ENCODE peak calls at places on chromosome 20, in four cellular contexts. J, A, Y and G are unnamed samples. For H3K36me3, the result is how much of the 10 kb centered on the place peaks cover.

GRCh38 chr20:24610341-24611115 is 141.1 kb downstream of the SYNDIG1 start:
- DNase-seq in A (no peak), J (no peak), Y (no peak), G (peak)

GRCh38 chr20:58017237-58017969 is 211.1 kb downstream of the ANKRD60 start:
- DNase-seq in A (peak), J (no peak), Y (no peak), G (no peak)

GRCh38 chr20:2872304-2873009 is 824 bp upstream of the PTPRA start:
- DNase-seq in A (no peak), J (peak), Y (peak), G (peak)

GRCh38 chr20:21661488-21662055 is 43.9 kb upstream of the PAX1 start:
- DNase-seq in Y (no peak), J (no peak), A (no peak), G (no peak)

GRCh38 chr20:51457281-51457932 is 85.1 kb downstream of the NFATC2 start:
- DNase-seq in A (peak), Y (no peak), J (no peak), G (no peak)

GRCh38 chr20:37997516-37997915 is 35.7 kb downstream of the TTI1 start:
- DNase-seq in Y (no peak), A (no peak), J (no peak), G (no peak)

GRCh38 chr20:25019381-25020155 is 27.0 kb upstream of the APMAP start:
- DNase-seq in J (no peak), Y (no peak), A (no peak), G (no peak)

GRCh38 chr20:50680106-50680960 is 11.0 kb downstream of the RIPOR3 start:
- DNase-seq in J (no peak), Y (no peak), A (no peak), G (no peak)

GRCh38 chr20:46057856-46058655 is 29.0 kb downstream of the SLC12A5 start:
- DNase-seq in Y (no peak), A (no peak), J (no peak), G (no peak)

GRCh38 chr20:63850689-63851547 is 10.4 kb upstream of the ABHD16B start:
- DNase-seq in Y (peak), A (no peak), J (no peak), G (no peak)

GRCh38 chr20:32600681-32601237 is 15.6 kb upstream of the NOL4L start:
- DNase-seq in A (no peak), Y (no peak), J (no peak), G (no peak)

GRCh38 chr20:49529470-49529869 is 38.5 kb downstream of the PTGIS start:
- DNase-seq in A (no peak), J (no peak), Y (no peak), G (no peak)

GRCh38 chr20:44861547-44862006 is 23.9 kb upstream of the YWHAB start:
- DNase-seq in A (no peak), J (peak), Y (no peak), G (no peak)

GRCh38 chr20:43870484-43870883 is 44.2 kb upstream of the TOX2 start:
- DNase-seq in A (no peak), Y (no peak), J (no peak), G (no peak)

GRCh38 chr20:3077618-3078134 is 6.3 kb downstream of the OXT start:
- DNase-seq in A (no peak), J (peak), Y (no peak), G (no peak)

GRCh38 chr20:4328541-4328940 is 313.2 kb upstream of the RNF24 start:
- DNase-seq in J (no peak), A (no peak), Y (no peak), G (no peak)

GRCh38 chr20:35947489-35947888 is 6.8 kb downstream of the SCAND1 start:
- DNase-seq in J (peak), A (peak), Y (no peak), G (peak)

GRCh38 chr20:52619101-52619500 is 353.1 kb upstream of the TSHZ2 start:
- DNase-seq in A (no peak), Y (no peak), J (no peak), G (no peak)

GRCh38 chr20:13517801-13518200 is 120.9 kb downstream of the TASP1 start:
- DNase-seq in A (no peak), Y (no peak), J (no peak), G (no peak)

GRCh38 chr20:48619126-48620101 is 208.4 kb downstream of the PREX1 start:
- DNase-seq in Y (no peak), J (no peak), A (no peak), G (no peak)

GRCh38 chr20:50487397-50487796 is 22.8 kb upstream of the PTPN1 start:
- DNase-seq in Y (no peak), A (no peak), J (no peak), G (no peak)

GRCh38 chr20:38836991-38837390 is 31.5 kb downstream of the PPP1R16B start:
- DNase-seq in Y (no peak), A (no peak), J (no peak), G (no peak)

GRCh38 chr20:48761023-48761785 is 66.6 kb downstream of the PREX1 start:
- DNase-seq in A (no peak), J (no peak), Y (no peak), G (no peak)

GRCh38 chr20:11906626-11907480 is 10.8 kb upstream of the BTBD3 start:
- DNase-seq in J (no peak), Y (no peak), A (no peak), G (no peak)

GRCh38 chr20:57397004-57397692 is 6.0 kb downstream of the RBM38 start:
- DNase-seq in Y (no peak), A (no peak), J (no peak), G (no peak)

GRCh38 chr20:20148774-20149173 is 96.4 kb downstream of the CFAP61 start:
- DNase-seq in J (no peak), A (no peak), Y (no peak), G (no peak)

GRCh38 chr20:460707-461106 is 1.6 kb downstream of the TBC1D20 start:
- DNase-seq in J (no peak), A (no peak), Y (no peak), G (no peak)

GRCh38 chr20:34781250-34781649 is 44.2 kb downstream of the NCOA6 start:
- DNase-seq in Y (no peak), J (no peak), A (no peak), G (no peak)
- TF ChIP-seq JUND in Y (no peak), J (no peak), A (no peak), G (no peak)

GRCh38 chr20:9140172-9140760 is 71.4 kb downstream of the PLCB4 start:
- DNase-seq in J (peak), A (no peak), Y (no peak), G (no peak)
- TF ChIP-seq EGR1 in J (no peak), A (no peak), Y (no peak), G (no peak)

GRCh38 chr20:5770240-5770986 is 20.2 kb downstream of the SHLD1 start:
- DNase-seq in J (no peak), A (no peak), Y (no peak), G (no peak)
- H3K36me3 ChIP-seq in J (under half), A (under half), Y (under half), G (under half)

GRCh38 chr20:9884666-9885065 is 45.8 kb upstream of the PAK5 start:
- DNase-seq in J (no peak), A (no peak), Y (no peak), G (no peak)

GRCh38 chr20:9884061-9884460 is 45.2 kb upstream of the PAK5 start:
- DNase-seq in J (no peak), A (no peak), Y (no peak), G (no peak)

GRCh38 chr20:9886227-9886626 is 47.4 kb upstream of the PAK5 start:
- DNase-seq in A (no peak), Y (no peak), J (no peak), G (no peak)

DNA sequence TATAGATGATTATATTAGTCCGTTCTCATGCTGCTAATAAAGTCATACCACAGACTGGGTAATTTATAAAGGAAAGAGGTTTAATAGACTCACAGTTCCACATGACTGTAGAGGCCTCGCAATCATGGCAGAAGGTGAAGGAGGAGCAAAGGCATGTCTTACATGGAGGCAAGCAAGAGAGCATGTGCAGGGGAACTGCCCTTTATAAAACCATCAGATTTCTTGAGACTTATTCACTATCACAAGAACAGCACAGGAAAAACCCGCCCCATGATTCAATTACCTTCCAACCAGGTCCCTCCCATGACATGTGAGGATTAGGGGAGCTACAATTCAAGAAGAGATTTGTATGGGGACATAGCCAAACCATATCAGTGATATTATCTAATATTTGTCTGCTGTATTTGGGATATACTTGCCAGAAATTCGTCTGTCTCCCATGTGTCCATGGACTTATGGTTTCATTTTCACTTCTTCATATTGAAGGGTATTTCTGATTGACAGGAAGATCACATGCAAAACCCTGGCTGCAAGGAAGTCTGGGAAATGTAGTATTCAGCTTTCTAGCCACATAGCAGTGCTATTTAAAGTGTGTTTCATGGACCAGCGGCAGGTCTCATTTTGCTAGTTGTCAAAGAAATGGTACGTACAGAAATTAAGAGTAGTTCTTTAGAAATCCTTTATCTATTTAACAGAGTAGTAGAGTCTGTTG is 50.5 kb upstream of the PAK5 start:
- DNase-seq in J (no peak), Y (peak), A (no peak), G (no peak)
- TF ChIP-seq JUND in J (no peak), Y (no peak), A (no peak), G (no peak)

DNA sequence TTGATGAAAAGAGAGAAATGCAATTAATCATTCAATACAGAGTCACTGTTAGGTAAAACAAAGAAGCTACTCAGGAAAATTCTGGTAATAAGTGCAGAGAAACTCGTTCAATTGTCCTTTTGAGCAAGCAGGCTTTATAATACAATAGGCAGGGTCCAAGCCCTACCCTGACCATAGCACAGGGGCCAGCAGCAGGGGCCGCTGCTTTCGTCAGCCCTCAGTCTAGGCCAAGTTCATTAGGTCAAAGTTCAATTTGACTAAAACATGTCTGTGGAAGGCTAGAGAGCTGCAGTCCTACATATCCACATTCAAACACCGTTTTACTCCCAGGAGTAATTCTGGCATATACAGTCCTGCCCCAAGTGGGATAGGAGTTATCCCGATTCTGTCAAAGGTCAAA is 94.6 kb downstream of the BCAS1 start:
- DNase-seq in J (no peak), Y (no peak), A (no peak), G (no peak)
- TF ChIP-seq EGR1 in J (no peak), Y (no peak), A (no peak), G (no peak)